ENCODE peak calls at places on chromosomes 4 and X, in seven cellular contexts. P is NCI-H2107; Y is naive thymus-derived CD8-positive, alpha-beta T cell; B is psoas muscle; U is NT2/D1; K is stimulated activated CD4-positive, alpha-beta T cell treated with anti-CD3 and anti-CD28 coated beads, Interleukin-2, amount 100 ng/mL, for 24 hours; F is SW480. O is an unnamed sample.

GRCh38 chr4:150415213-150415612 is 166.7 kb upstream of the MAB21L2 start:
- DNase-seq in U (no peak), B (no peak), K (no peak), F (no peak), Y (no peak), P (no peak), O (no peak)

GRCh38 chrX:109399831-109400230 is 82.1 kb downstream of the GUCY2F start:
- DNase-seq in Y (no peak), U (no peak), K (no peak), B (no peak), P (no peak), F (no peak), O (no peak)

GRCh38 chr4:78629991-78630541 is 78.5 kb downstream of the ANXA3 start:
- DNase-seq in F (no peak), Y (no peak), U (no peak), B (no peak), K (no peak), P (no peak), O (peak)

GRCh38 chrX:118271770-118272169 is 74.1 kb upstream of the WDR44 start:
- DNase-seq in F (no peak), Y (no peak), P (no peak), K (no peak), B (no peak), U (no peak), O (no peak)

GRCh38 chrX:115030635-115031034 is 13.2 kb upstream of the IL13RA2 start:
- DNase-seq in Y (no peak), K (no peak), F (peak), P (no peak), U (no peak), B (no peak), O (no peak)

GRCh38 chrX:145729635-145730034 is 88.0 kb upstream of the SLITRK2 start:
- DNase-seq in P (no peak), Y (no peak), K (no peak), B (no peak), F (no peak), U (no peak), O (no peak)

GRCh38 chr4:179124957-179125356 is 1682.7 kb upstream of the AGA start:
- DNase-seq in U (peak), F (no peak), P (no peak), K (no peak), B (no peak), Y (no peak), O (no peak)

GRCh38 chr4:64713256-64713840 is 304.1 kb upstream of the TECRL start:
- DNase-seq in F (peak), U (no peak), B (no peak), P (no peak), K (no peak), Y (no peak), O (no peak)

GRCh38 chr4:104015680-104016079 is 295.9 kb upstream of the TACR3 start:
- DNase-seq in K (no peak), B (no peak), Y (no peak), U (no peak), F (peak), P (no peak), O (no peak)

GRCh38 chr4:17577660-17578481 is 873 bp downstream of the LAP3 start:
- DNase-seq in F (peak), U (no peak), Y (no peak), K (peak), P (no peak), B (peak), O (peak)

GRCh38 chr4:158513246-158513645 is 8.4 kb upstream of the RXFP1 start:
- DNase-seq in F (no peak), B (no peak), U (no peak), P (no peak), K (no peak), Y (no peak), O (no peak)

GRCh38 chr4:4942658-4943057 is 76.6 kb downstream of the CYTL1 start:
- DNase-seq in P (no peak), Y (no peak), B (no peak), U (no peak), F (no peak), K (no peak), O (no peak)

GRCh38 chr4:174764105-174764729 is 64.8 kb downstream of the GLRA3 start:
- DNase-seq in Y (no peak), U (peak), F (peak), B (no peak), P (no peak), K (no peak), O (no peak)

GRCh38 chr4:104571341-104571740 is 76.6 kb upstream of the CXXC4 start:
- DNase-seq in U (peak), F (no peak), B (no peak), P (no peak), Y (no peak), K (no peak), O (no peak)